ENCODE peak calls at places on chromosomes 3 and 15, in four cellular contexts. B is ovary; Z is Panc1; F is activated CD8-positive, alpha-beta T cell treated with anti-CD3 and anti-CD28 coated beads for 36 hours. A is an unnamed sample.

GRCh38 chr3:14810070-14810732 is 8.6 kb upstream of the FGD5 start:
- DNase-seq in B (peak), Z (no peak), F (no peak), A (no peak)

GRCh38 chr15:96331942-96332853 is 1.7 kb downstream of the NR2F2 start:
- DNase-seq in B (peak), Z (no peak), F (no peak), A (peak)

GRCh38 chr3:140365872-140366697 is 311.8 kb upstream of the TRIM42 start:
- DNase-seq in B (no peak), Z (no peak), F (no peak), A (no peak)

GRCh38 chr15:48031973-48032372 is 88.8 kb upstream of the SLC24A5 start:
- DNase-seq in B (no peak), Z (no peak), F (no peak), A (no peak)

GRCh38 chr15:92807971-92808571 is 92.1 kb upstream of the CHD2 start:
- DNase-seq in B (peak), Z (no peak), F (no peak), A (no peak)

GRCh38 chr3:188165596-188165995 is 11.6 kb downstream of the LPP start:
- DNase-seq in B (no peak), Z (no peak), F (peak), A (no peak)

GRCh38 chr3:117998071-117998470 is 1036.6 kb downstream of the IGSF11 start:
- DNase-seq in B (no peak), Z (no peak), F (no peak), A (no peak)

GRCh38 chr15:88604381-88604951 is 16.7 kb upstream of the AEN start:
- DNase-seq in B (no peak), Z (no peak), F (no peak), A (no peak)

GRCh38 chr3:82815417-82816058 is 1054.1 kb upstream of the GBE1 start:
- DNase-seq in B (no peak), Z (no peak), F (no peak), A (no peak)

GRCh38 chr3:64255941-64256340 is 30.7 kb upstream of the PRICKLE2 start:
- DNase-seq in B (no peak), Z (no peak), F (no peak), A (no peak)

GRCh38 chr3:64686446-64686908 is 1.3 kb downstream of the ADAMTS9 start:
- DNase-seq in B (no peak), Z (no peak), F (no peak), A (no peak)

GRCh38 chr15:100211855-100212850 is 129.6 kb downstream of the ADAMTS17 start:
- DNase-seq in B (no peak), Z (no peak), F (no peak), A (no peak)

GRCh38 chr3:38590521-38590920 is 59.0 kb downstream of the SCN5A start:
- DNase-seq in B (no peak), Z (no peak), F (no peak), A (no peak)

GRCh38 chr3:149784064-149784704 is 8.2 kb downstream of the ANKUB1 start:
- DNase-seq in B (no peak), Z (no peak), F (no peak), A (no peak)

GRCh38 chr15:69036856-69037255 is 22.4 kb downstream of the NOX5 start:
- DNase-seq in B (no peak), Z (no peak), F (no peak), A (no peak)

GRCh38 chr3:70526966-70527515 is 214.6 kb upstream of the MDFIC2 start:
- DNase-seq in B (no peak), Z (no peak), F (no peak), A (no peak)

GRCh38 chr3:109569121-109569520 is 231.8 kb upstream of the DPPA4 start:
- DNase-seq in B (no peak), Z (no peak), F (no peak), A (no peak)

GRCh38 chr3:24640330-24640877 is 145.8 kb upstream of the THRB start:
- DNase-seq in B (no peak), Z (no peak), F (no peak), A (no peak)

GRCh38 chr15:60509470-60509869 is 30.5 kb upstream of the ICE2 start:
- DNase-seq in B (no peak), Z (no peak), F (no peak), A (no peak)
- TF ChIP-seq CTCF in B (no peak), Z (no peak), F (no peak), A (no peak)

DNA sequence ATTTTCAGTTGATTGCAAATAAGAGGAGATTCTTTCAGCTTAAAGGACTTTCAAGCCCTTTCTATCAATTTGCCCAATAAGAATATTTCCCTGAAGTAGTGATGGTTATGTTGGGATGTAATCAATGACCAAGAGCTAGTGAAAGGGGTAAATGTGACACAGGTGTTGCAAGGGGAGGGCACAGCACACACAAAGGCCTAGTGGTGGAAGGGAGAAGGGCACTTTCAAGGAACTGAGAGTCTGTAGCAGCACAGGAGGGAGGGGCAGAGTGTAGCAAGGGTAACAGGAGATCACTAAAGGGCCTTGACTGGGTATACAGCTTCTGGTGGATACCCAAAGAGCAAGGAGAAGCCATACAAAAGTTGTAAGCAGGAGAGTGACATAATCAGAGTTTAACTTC is 217.8 kb upstream of the ARHGEF26 start:
- DNase-seq in B (no peak), Z (no peak), F (no peak), A (no peak)
- TF ChIP-seq CTCF in B (no peak), Z (no peak), F (no peak), A (no peak)

GRCh38 chr15:36844453-36845094 is 255.8 kb downstream of the MEIS2 start:
- DNase-seq in B (no peak), Z (no peak), F (no peak), A (no peak)
- TF ChIP-seq CTCF in B (no peak), Z (no peak), F (no peak), A (no peak)

GRCh38 chr3:107884028-107884427 is 206.8 kb downstream of the CD47 start:
- DNase-seq in B (no peak), Z (no peak), F (no peak), A (no peak)

GRCh38 chr3:107882881-107883280 is 207.9 kb downstream of the CD47 start:
- DNase-seq in B (no peak), Z (no peak), F (no peak), A (no peak)

GRCh38 chr3:107882261-107882660 is 208.6 kb downstream of the CD47 start:
- DNase-seq in B (no peak), Z (no peak), F (no peak), A (no peak)

GRCh38 chr3:107881517-107881916 is 209.3 kb downstream of the CD47 start:
- DNase-seq in B (no peak), Z (no peak), F (no peak), A (no peak)

GRCh38 chr3:107884719-107885460 is 205.9 kb downstream of the CD47 start:
- DNase-seq in B (no peak), Z (no peak), F (no peak), A (no peak)
- TF ChIP-seq CTCF in B (no peak), Z (no peak), F (no peak), A (no peak)

DNA sequence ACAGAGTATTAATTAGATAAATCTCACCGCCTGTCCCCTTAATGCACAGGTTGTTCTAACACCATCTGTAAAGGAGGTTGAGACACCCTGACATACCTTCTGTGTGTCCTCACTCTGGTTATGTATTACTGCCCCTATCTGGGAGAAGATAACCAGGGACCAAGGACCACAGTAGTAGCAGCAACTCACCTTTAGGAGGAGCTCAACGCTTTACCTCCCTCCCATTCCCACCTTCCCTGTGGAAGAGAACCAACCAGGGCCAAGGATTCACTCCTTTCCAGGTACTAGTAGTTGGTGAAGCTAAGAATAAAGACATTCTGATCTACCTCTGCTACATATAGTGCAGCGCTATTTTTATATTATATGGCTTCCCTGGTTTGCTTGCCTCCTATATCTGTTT is 232.6 kb downstream of the MEX3B start:
- DNase-seq in B (no peak), Z (no peak), F (no peak), A (no peak)
- TF ChIP-seq CTCF in B (no peak), Z (peak), F (no peak), A (no peak)

DNA sequence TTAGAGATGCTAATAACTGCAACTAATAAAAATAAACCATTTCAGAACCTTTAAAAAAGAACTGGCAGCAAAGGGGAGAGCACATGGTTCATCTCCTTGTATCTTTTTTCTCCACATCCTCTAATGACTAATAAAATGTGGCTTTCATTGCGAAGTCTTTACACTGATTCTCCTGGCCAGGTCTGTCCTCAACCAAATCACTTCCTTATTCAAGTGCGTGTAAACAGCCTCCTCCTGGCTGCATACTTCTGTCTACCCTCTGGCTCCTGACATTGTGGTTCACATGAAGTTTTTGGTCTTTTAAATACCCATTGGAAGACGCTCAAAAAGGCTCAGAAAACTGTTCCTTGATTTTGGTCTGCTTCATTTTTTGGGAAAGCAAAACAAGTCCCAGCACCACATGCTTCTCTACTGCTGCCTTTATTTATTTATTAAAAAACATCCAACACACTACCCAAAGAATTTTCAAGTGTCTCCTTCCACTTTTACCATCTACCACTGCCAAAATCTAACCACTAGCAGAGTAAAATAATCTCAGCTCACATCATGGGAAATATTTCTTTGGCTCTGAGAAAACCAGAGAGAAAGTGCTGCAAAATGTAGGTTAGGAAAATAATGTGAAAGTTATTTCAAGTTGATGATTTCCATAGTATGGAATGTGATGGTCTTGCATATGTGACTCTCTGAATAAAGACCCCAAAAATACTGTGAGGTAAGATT is 85.1 kb downstream of the EFL1 start:
- DNase-seq in B (no peak), Z (no peak), F (no peak), A (no peak)
- TF ChIP-seq CTCF in B (no peak), Z (no peak), F (no peak), A (no peak)

GRCh38 chr15:56249080-56249479 is 5.4 kb upstream of the RFX7 start:
- DNase-seq in B (no peak), Z (no peak), F (no peak), A (peak)
- TF ChIP-seq CTCF in B (no peak), Z (peak), F (no peak), A (peak)

GRCh38 chr3:10504161-10505049 is 981 bp downstream of the ATP2B2 start:
- DNase-seq in B (no peak), Z (no peak), F (no peak), A (no peak)
- TF ChIP-seq CTCF in B (no peak), Z (no peak), F (no peak), A (no peak)

GRCh38 chr3:31704651-31705179 is 172.0 kb downstream of the STT3B start:
- DNase-seq in B (no peak), Z (no peak), F (peak), A (no peak)
- TF ChIP-seq CTCF in B (no peak), Z (no peak), F (no peak), A (no peak)

GRCh38 chr15:79450648-79451047 is 18.5 kb downstream of the MINAR1 start:
- DNase-seq in B (no peak), Z (no peak), F (no peak), A (no peak)
- TF ChIP-seq CTCF in B (no peak), Z (peak), F (no peak), A (no peak)